ENCODE peak calls at places on chromosomes 3 and 15, in five cellular contexts. D is cardiac fibroblast, Z is nephron progenitor cell, G is cardiac muscle cell, M is dorsolateral prefrontal cortex. T is an unnamed sample.

GRCh38 chr3:138396752-138397410 is 37.5 kb upstream of the ESYT3 start:
- DNase-seq in D (no peak), G (no peak), Z (no peak), M (no peak), T (no peak)

GRCh38 chr3:55896155-55896554 is 409.0 kb upstream of the WNT5A start:
- DNase-seq in G (no peak), D (no peak), M (no peak), Z (no peak), T (no peak)

GRCh38 chr15:101348643-101349496 is 53.8 kb upstream of the SNRPA1 start:
- DNase-seq in D (peak; percentile 41), M (no peak), G (no peak), Z (no peak), T (peak; percentile 62)

GRCh38 chr3:86087160-86087871 is 903.6 kb downstream of the VGLL3 start:
- DNase-seq in M (no peak), D (no peak), Z (no peak), G (no peak), T (no peak)

GRCh38 chr15:74050127-74050526 is 32.2 kb downstream of the GOLGA6A start:
- DNase-seq in M (no peak), D (no peak), G (no peak), Z (no peak), T (no peak)

GRCh38 chr15:66617137-66618090 is 51.6 kb upstream of the LCTL start:
- DNase-seq in G (no peak), Z (no peak), M (peak; percentile 70), D (peak; percentile 94), T (peak; percentile 85)

GRCh38 chr15:100918690-100919480 is at the start of gene LRRK1:
- DNase-seq in M (no peak), D (peak; percentile 61), G (peak; percentile 44), Z (peak; percentile 54), T (peak; percentile 77)

GRCh38 chr15:92797168-92798052 is 102.7 kb upstream of the CHD2 start:
- DNase-seq in G (peak; percentile 87), D (peak; percentile 86), Z (peak; percentile 37), M (no peak), T (no peak)

GRCh38 chr15:64622410-64623260 is 152.8 kb downstream of the RBPMS2 start:
- DNase-seq in D (no peak), M (no peak), G (no peak), Z (no peak), T (no peak)

GRCh38 chr15:72599855-72600464 is 54.5 kb upstream of the GOLGA6B start:
- DNase-seq in D (peak; percentile 77), M (no peak), G (peak; percentile 65), Z (peak; percentile 43), T (no peak)

GRCh38 chr3:195800240-195800639 is 11.5 kb downstream of the MUC4 start:
- DNase-seq in G (no peak), M (no peak), Z (no peak), D (peak; percentile 22), T (no peak)

GRCh38 chr3:178318957-178319528 is 217.2 kb upstream of the KCNMB2 start:
- DNase-seq in Z (no peak), G (no peak), D (no peak), M (no peak), T (no peak)

GRCh38 chr3:62318752-62319569 is 54.4 kb downstream of the FEZF2 start:
- DNase-seq in G (peak; percentile 92), M (peak; percentile 88), D (peak; percentile 88), Z (peak; percentile 87), T (peak; percentile 91)

GRCh38 chr3:86771741-86772512 is 219.0 kb downstream of the VGLL3 start:
- DNase-seq in D (no peak), M (no peak), G (no peak), Z (no peak), T (no peak)

GRCh38 chr3:197730200-197730599 is 6.5 kb downstream of the RUBCN start:
- DNase-seq in D (peak; percentile 66), Z (no peak), M (no peak), G (no peak), T (no peak)

GRCh38 chr15:55319537-55320325 is 709 bp downstream of the PIGB start:
- DNase-seq in G (no peak), D (peak; percentile 26), Z (no peak), M (no peak), T (no peak)

GRCh38 chr3:69082805-69083204 is 1.9 kb upstream of the ARL6IP5 start:
- DNase-seq in G (peak; percentile 58), M (no peak), D (peak; percentile 82), Z (peak; percentile 43), T (no peak)

GRCh38 chr15:96342611-96343528 is 12.4 kb downstream of the NR2F2 start:
- DNase-seq in G (no peak), M (no peak), D (no peak), Z (peak; percentile 35), T (no peak)

GRCh38 chr3:168545591-168545990 is 449.9 kb upstream of the GOLIM4 start:
- DNase-seq in D (peak; percentile 35), G (peak; percentile 77), Z (no peak), M (no peak), T (no peak)

GRCh38 chr3:172323894-172324590 is 124.2 kb downstream of the GHSR start:
- DNase-seq in Z (no peak), M (no peak), G (no peak), D (peak; percentile 95), T (no peak)

GRCh38 chr15:57553526-57553925 is 38.2 kb upstream of the MYZAP start:
- DNase-seq in D (no peak), M (no peak), G (no peak), Z (no peak), T (no peak)

DNA sequence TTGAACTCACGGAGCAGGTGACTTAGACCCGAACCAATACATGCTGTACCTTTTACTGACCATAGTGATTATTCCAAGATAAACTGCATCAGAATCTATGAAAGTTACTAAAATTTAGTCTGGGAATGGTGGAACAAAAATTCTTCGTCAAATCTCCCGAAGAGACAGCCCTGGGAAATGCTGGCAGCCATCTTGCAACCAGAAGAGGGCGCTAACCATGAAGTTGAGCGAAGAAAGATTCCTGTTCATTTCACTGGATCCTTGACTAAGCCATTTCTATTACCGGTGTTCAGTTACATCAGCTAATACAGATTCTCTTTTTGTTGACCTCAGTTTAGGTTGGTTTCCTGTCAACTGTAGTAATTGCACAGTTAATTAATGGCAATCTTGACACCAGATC is 199.6 kb downstream of the SLC9A9 start:
- DNase-seq in M (no peak), G (peak; percentile 3), Z (peak; percentile 21), D (no peak), T (no peak)
- TF ChIP-seq CTCF in M (no peak), G (peak; percentile 28), Z (peak; percentile 42), D (peak; percentile 33), T (peak; percentile 25)

GRCh38 chr15:90953947-90954711 is 555 bp upstream of the RCCD1 start:
- DNase-seq in G (no peak), D (no peak), Z (no peak), M (no peak), T (no peak)
- TF ChIP-seq CTCF in G (no peak), D (no peak), Z (no peak), M (no peak), T (no peak)

GRCh38 chr15:26295331-26295730 is 432.2 kb upstream of the ATP10A start:
- DNase-seq in G (peak; percentile 20), D (no peak), Z (no peak), M (no peak), T (no peak)

GRCh38 chr15:26298666-26299065 is 435.5 kb upstream of the ATP10A start:
- DNase-seq in M (no peak), G (no peak), Z (no peak), D (no peak), T (no peak)

GRCh38 chr15:26298010-26298661 is 435.0 kb upstream of the ATP10A start:
- DNase-seq in M (no peak), D (no peak), Z (no peak), G (no peak), T (no peak)

DNA sequence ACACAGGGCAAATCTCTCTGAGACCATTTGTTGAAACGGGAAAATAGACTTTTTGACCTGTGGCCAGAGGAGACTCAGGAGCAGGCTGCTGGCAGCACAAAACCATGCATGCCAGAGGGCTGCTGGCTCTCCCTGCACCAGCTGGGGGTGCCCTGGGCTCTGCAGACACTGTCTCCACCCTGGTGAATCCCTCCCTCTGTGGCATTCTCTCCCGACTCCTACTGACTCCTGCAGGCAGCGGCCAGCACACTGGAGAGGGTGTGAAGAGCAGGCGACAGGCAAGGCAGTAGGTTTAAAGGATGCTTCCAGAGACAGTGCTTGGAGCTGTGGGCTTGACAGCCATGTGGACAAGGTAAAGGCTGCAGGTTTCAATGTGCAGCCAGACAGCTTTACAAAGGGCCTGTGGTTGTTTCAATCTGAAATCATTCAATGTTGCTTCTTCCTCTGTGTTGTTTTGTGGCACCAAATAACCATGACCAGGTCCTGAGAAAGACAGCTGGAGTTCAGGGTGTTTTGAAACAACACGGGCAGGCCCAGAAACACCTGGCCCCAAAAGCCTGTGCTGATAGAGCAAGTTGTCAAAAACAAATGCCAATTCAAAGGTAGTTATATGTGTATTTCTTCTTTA is 431.0 kb upstream of the ATP10A start:
- DNase-seq in Z (peak; percentile 8), G (peak; percentile 13), D (no peak), M (peak; percentile 32), T (no peak)
- TF ChIP-seq CTCF in Z (no peak), G (no peak), D (no peak), M (no peak), T (no peak)

DNA sequence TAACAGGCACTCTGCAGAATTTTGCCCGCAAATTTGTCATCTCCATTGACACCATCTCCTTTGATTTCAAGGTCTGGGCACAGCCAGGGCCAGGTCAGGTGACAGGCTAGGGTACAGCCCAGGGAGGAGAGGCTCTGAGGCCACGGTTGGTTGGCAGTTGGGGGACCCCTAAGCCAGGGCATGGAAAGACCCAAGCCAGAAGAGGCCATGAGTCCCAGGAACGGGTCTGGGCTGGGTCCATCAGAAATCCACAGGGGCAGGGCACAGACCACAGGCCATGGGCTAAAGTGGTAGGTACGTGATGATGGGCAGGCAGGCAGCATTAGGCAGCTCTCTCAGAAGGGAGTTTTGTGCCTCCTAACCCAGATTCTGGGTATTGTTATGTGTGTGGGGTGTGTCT is 45.8 kb downstream of the SEMA3G start:
- DNase-seq in Z (no peak), M (peak; percentile 14), G (no peak), D (no peak), T (peak; percentile 20)
- TF ChIP-seq CTCF in Z (no peak), M (no peak), G (no peak), D (no peak), T (no peak)

DNA sequence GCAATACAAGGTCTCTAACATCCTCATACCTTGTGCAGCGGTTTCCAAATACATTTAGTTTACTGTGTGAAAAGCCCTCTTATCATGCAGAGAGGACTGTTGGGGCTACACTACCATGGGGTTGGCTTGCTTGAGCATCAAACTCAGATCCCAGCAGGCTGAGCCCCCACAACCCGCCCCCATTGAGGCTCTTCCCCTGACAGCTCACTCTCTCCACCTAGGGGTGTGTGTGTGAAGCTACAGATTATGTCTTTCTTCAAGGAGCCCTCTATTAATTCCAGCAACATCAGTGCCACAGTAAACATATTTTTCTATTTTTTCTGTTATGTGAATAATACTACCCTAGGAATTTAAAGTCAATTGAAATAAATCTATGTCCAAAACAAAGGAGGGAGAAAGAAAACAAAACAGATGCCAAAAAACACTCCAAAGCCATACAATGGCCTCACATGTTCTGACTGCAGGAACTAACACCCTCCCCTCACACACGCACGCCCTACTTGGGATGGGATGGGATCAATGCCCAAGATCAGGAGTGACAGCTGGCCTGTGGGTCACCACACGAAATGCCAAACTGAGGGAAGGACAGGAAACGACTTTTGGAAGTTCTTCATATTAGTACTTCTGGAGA is 14.7 kb downstream of the TM4SF4 start:
- DNase-seq in D (peak; percentile 50), Z (peak; percentile 11), G (peak; percentile 20), M (no peak), T (no peak)
- TF ChIP-seq CTCF in D (peak; percentile 85), Z (peak; percentile 51), G (peak; percentile 71), M (peak; percentile 30), T (peak; percentile 28)

T was measured in lower lobe of right lung.